ENCODE peak calls at places on chromosomes 5 and 9, in eight cellular contexts. E is psoas muscle; G is HCT116; Y is cardiac muscle cell; I is transverse colon; W is CD8-positive, alpha-beta T cell; Z is RWPE1; D is MM.1S. Q is an unnamed sample.

GRCh38 chr5:94505327-94506080 is 112.9 kb downstream of the KIAA0825 start:
- DNase-seq in E (no peak), G (no peak), Y (no peak), I (no peak), W (no peak), Z (no peak), D (no peak), Q (no peak)

GRCh38 chr5:180441577-180441976 is 52.6 kb upstream of the CNOT6 start:
- DNase-seq in E (peak), G (no peak), Y (no peak), I (no peak), W (no peak), Z (peak), D (no peak), Q (peak)

GRCh38 chr5:112799661-112800060 is 61.4 kb upstream of the SRP19 start:
- DNase-seq in E (no peak), G (no peak), Y (no peak), I (no peak), W (no peak), Z (no peak), D (no peak), Q (no peak)

GRCh38 chr5:35183243-35183955 is 46.9 kb downstream of the PRLR start:
- DNase-seq in E (no peak), G (peak), Y (peak), I (peak), W (no peak), Z (peak), D (peak), Q (no peak)

GRCh38 chr9:92590386-92590785 is 54.6 kb upstream of the ECM2 start:
- DNase-seq in E (peak), G (no peak), Y (no peak), I (peak), W (no peak), Z (no peak), D (no peak), Q (no peak)

GRCh38 chr5:159091596-159091995 is 8.1 kb downstream of the EBF1 start:
- DNase-seq in E (no peak), G (no peak), Y (no peak), I (no peak), W (no peak), Z (no peak), D (no peak), Q (no peak)

GRCh38 chr5:141822134-141822533 is 56.1 kb downstream of the PCDH1 start:
- DNase-seq in E (peak), G (no peak), Y (no peak), I (no peak), W (no peak), Z (peak), D (no peak), Q (no peak)

GRCh38 chr5:113237893-113238292 is 196.9 kb downstream of the TSSK1B start:
- DNase-seq in E (no peak), G (no peak), Y (peak), I (no peak), W (no peak), Z (no peak), D (no peak), Q (no peak)

GRCh38 chr5:122180863-122181519 is 51.6 kb downstream of the ZNF474 start:
- DNase-seq in E (no peak), G (no peak), Y (no peak), I (no peak), W (no peak), Z (peak), D (no peak), Q (no peak)

GRCh38 chr5:39211773-39212172 is 7.6 kb downstream of the FYB1 start:
- DNase-seq in E (no peak), G (no peak), Y (no peak), I (no peak), W (no peak), Z (no peak), D (no peak), Q (no peak)

GRCh38 chr9:15505927-15506326 is 4.8 kb downstream of the PSIP1 start:
- DNase-seq in E (no peak), G (no peak), Y (no peak), I (no peak), W (no peak), Z (no peak), D (no peak), Q (no peak)

GRCh38 chr9:12882430-12882829 is 107.6 kb downstream of the LURAP1L start:
- DNase-seq in E (no peak), G (no peak), Y (no peak), I (no peak), W (no peak), Z (no peak), D (no peak), Q (no peak)

GRCh38 chr5:1723957-1724821 is 75.4 kb downstream of the MRPL36 start:
- DNase-seq in E (no peak), G (no peak), Y (no peak), I (no peak), W (no peak), Z (no peak), D (no peak), Q (no peak)

GRCh38 chr5:93579561-93580386 is 1.2 kb downstream of the NR2F1-AS1 start:
- DNase-seq in E (peak), G (no peak), Y (no peak), I (no peak), W (no peak), Z (peak), D (no peak), Q (peak)

GRCh38 chr9:96553070-96553469 is 66.6 kb downstream of the CDC14B start:
- DNase-seq in E (no peak), G (no peak), Y (no peak), I (no peak), W (no peak), Z (peak), D (no peak), Q (no peak)

GRCh38 chr9:33972698-33973097 is 76.0 kb downstream of the UBAP2 start:
- DNase-seq in E (no peak), G (no peak), Y (no peak), I (no peak), W (no peak), Z (no peak), D (no peak), Q (no peak)

GRCh38 chr9:5800969-5801738 is 31.8 kb downstream of the ERMP1 start:
- DNase-seq in E (no peak), G (no peak), Y (no peak), I (no peak), W (no peak), Z (no peak), D (peak), Q (no peak)

GRCh38 chr9:99824378-99825157 is 2.9 kb downstream of the NR4A3 start:
- DNase-seq in E (no peak), G (no peak), Y (peak), I (peak), W (peak), Z (peak), D (peak), Q (peak)

GRCh38 chr9:34554211-34555001 is 31.6 kb upstream of the ENHO start:
- DNase-seq in E (no peak), G (no peak), Y (no peak), I (no peak), W (no peak), Z (no peak), D (no peak), Q (peak)

GRCh38 chr9:20623021-20623747 is 885 bp upstream of the MLLT3 start:
- DNase-seq in E (peak), G (no peak), Y (peak), I (peak), W (peak), Z (peak), D (peak), Q (peak)

GRCh38 chr5:135217669-135218485 is 181.2 kb downstream of the MACROH2A1 start:
- DNase-seq in E (no peak), G (no peak), Y (no peak), I (no peak), W (no peak), Z (no peak), D (no peak), Q (no peak)

GRCh38 chr9:133137451-133138231 is 16.6 kb upstream of the RALGDS start:
- DNase-seq in E (peak), G (no peak), Y (no peak), I (no peak), W (no peak), Z (no peak), D (no peak), Q (no peak)

GRCh38 chr5:175872287-175873089 is 1.1 kb downstream of the CPLX2 start:
- DNase-seq in E (no peak), G (no peak), Y (no peak), I (no peak), W (no peak), Z (no peak), D (no peak), Q (no peak)

GRCh38 chr9:124551472-124552339 is 44.5 kb upstream of the NR5A1 start:
- DNase-seq in E (no peak), G (peak), Y (peak), I (peak), W (no peak), Z (peak), D (peak), Q (no peak)

GRCh38 chr9:111645806-111646205 is 14.7 kb downstream of the DNAJC25 start:
- DNase-seq in E (no peak), G (no peak), Y (no peak), I (peak), W (no peak), Z (no peak), D (no peak), Q (no peak)

GRCh38 chr5:77636423-77637169 is 1.9 kb downstream of the OTP start:
- DNase-seq in E (no peak), G (no peak), Y (no peak), I (no peak), W (no peak), Z (no peak), D (no peak), Q (peak)

GRCh38 chr9:107727113-107727780 is 237.7 kb upstream of the KLF4 start:
- DNase-seq in E (no peak), G (no peak), Y (no peak), I (no peak), W (no peak), Z (no peak), D (no peak), Q (no peak)

GRCh38 chr5:61167382-61167781 is 5.1 kb upstream of the SMIM15 start:
- DNase-seq in E (no peak), G (no peak), Y (no peak), I (peak), W (no peak), Z (peak), D (peak), Q (no peak)

GRCh38 chr9:114529285-114529684 is 24.0 kb upstream of the WHRN start:
- DNase-seq in E (no peak), G (no peak), Y (no peak), I (no peak), W (no peak), Z (no peak), D (no peak), Q (no peak)
- H3K27ac ChIP-seq in E (no peak), G (no peak), Y (no peak), I (no peak), W (no peak), Z (no peak), D (no peak), Q (no peak)

GRCh38 chr5:177444106-177445051 is 2.2 kb upstream of the PRR7 start:
- DNase-seq in E (no peak), G (no peak), Y (no peak), I (no peak), W (no peak), Z (no peak), D (peak), Q (no peak)

GRCh38 chr5:177443144-177443983 is 3.2 kb upstream of the PRR7 start:
- DNase-seq in E (no peak), G (no peak), Y (no peak), I (no peak), W (no peak), Z (no peak), D (no peak), Q (peak)

GRCh38 chr5:177447066-177447610 is 524 bp downstream of the PRR7 start:
- DNase-seq in E (no peak), G (no peak), Y (peak), I (peak), W (peak), Z (peak), D (peak), Q (no peak)

GRCh38 chr5:177446184-177447065 is at the start of gene PRR7:
- DNase-seq in E (peak), G (no peak), Y (peak), I (peak), W (peak), Z (peak), D (peak), Q (no peak)

DNA sequence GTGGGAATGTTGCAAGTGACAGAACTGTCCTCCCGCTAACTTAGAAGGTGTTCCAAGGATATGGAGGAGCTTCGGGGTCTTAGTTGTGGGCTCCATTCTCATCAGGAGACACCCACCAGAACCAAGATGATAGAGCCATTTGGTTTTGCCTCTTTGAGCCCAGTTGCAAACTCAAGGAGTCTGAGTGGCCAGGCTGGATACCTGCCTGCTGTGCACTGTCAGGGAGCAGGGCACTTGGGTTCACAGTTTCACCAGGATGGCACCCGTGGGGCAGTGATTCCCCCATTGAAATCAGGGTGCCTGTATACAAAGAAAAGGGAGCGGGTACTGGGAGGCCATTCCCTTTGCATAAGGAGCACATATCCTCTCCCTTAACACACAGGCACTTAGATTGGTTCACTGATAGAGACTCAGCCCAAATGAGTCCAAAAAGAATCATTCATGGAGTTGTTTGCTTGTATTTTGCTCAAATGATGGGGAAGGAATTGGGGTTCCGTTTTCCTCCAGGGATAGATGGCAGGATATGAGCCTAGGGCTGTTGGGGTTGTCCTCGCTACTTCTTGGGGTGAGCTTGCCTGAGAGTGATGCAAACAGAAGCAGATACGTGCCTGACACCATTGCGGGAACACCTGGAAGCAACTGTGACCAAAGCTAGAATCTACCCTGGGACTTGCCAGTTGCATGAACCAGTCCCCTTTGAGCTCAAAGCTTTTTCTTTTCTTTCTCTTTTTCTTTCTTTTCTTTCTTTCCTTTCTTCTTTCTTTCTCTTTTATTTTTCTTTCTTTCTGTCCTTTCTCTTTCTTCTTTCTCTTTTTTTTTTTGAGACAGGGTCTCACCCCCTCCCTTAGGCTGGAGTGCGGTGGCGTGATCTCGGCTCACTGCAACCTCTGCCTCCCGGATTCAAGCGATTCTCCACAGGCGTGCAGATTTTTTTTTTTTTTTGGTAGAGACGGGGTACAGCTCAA is 1.3 kb upstream of the PRR7 start:
- DNase-seq in E (no peak), G (no peak), Y (no peak), I (no peak), W (no peak), Z (no peak), D (peak), Q (no peak)
- H3K27ac ChIP-seq in E (no peak), G (peak), Y (no peak), I (no peak), W (peak), Z (peak), D (peak), Q (peak)

DNA sequence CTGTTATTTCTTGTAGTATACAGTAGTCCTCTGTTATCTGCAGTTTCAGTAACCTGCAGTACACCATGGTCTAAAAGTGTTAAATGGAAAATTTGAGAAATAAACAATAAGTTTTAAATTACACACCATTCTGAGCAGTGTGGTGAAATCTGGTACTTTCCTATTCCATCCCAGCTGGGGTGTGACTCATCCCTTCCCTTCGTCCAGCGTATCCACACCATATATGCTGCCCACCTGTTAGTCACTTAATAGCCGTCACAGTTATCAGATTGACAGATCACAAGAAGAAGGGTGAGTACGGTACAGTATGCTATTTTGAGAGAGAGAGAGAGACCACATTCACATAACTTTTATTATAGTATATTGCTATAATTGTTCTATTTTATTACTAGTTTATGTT is 28.9 kb downstream of the FAM151B start:
- DNase-seq in E (no peak), G (peak), Y (no peak), I (no peak), W (no peak), Z (peak), D (no peak), Q (no peak)
- H3K27ac ChIP-seq in E (no peak), G (no peak), Y (no peak), I (no peak), W (no peak), Z (no peak), D (no peak), Q (no peak)

GRCh38 chr5:52043543-52043942 is 660.3 kb downstream of the ISL1 start:
- DNase-seq in E (no peak), G (no peak), Y (no peak), I (no peak), W (no peak), Z (no peak), D (peak), Q (no peak)
- H3K27ac ChIP-seq in E (no peak), G (no peak), Y (no peak), I (no peak), W (no peak), Z (no peak), D (peak), Q (no peak)

GRCh38 chr5:137621306-137621705 is 114.6 kb downstream of the KLHL3 start:
- DNase-seq in E (no peak), G (no peak), Y (no peak), I (no peak), W (no peak), Z (no peak), D (no peak), Q (no peak)

GRCh38 chr5:137621861-137622823 is 113.7 kb downstream of the KLHL3 start:
- DNase-seq in E (peak), G (no peak), Y (no peak), I (no peak), W (no peak), Z (peak), D (no peak), Q (no peak)

GRCh38 chr5:137617806-137618205 is 118.1 kb downstream of the KLHL3 start:
- DNase-seq in E (no peak), G (no peak), Y (no peak), I (no peak), W (no peak), Z (no peak), D (no peak), Q (no peak)

GRCh38 chr5:137618476-137618875 is 117.4 kb downstream of the KLHL3 start:
- DNase-seq in E (no peak), G (no peak), Y (no peak), I (no peak), W (no peak), Z (no peak), D (no peak), Q (no peak)

DNA sequence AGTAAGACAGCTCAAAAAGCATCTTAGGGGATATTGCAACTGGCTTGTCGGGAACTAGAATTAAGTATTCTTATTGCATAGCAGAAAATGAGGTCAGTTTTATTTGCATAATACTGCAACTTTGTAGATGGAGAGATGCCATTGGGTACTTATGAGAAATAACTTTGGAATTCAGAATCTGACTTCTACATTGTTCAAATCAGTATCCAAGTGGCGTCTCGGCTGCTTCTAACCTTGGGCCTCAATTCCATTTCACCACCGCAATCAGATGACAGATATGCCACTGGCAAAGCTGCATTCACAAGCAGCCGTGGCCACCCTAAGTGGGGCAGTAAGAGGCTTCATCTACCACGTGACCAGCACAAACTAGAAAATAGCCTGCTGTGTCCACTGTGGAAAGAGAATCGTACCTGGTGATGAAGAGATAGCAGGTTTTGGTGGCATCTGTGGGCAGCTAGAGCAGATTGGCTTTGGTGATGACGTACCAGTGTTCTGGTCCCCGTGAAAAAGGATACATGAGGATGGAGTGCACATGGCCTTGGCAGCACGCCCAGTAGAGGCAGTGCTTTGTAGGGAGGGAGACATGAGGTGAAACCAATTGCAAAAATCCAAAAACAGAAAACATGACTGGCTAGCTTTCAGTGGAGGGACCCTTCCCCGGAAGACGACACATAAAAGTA is 116.6 kb downstream of the KLHL3 start:
- DNase-seq in E (peak), G (no peak), Y (no peak), I (no peak), W (no peak), Z (peak), D (no peak), Q (peak)
- H3K27ac ChIP-seq in E (no peak), G (no peak), Y (no peak), I (no peak), W (no peak), Z (no peak), D (no peak), Q (peak)

GRCh38 chr5:25975881-25976280 is 1062.5 kb downstream of the CDH9 start:
- DNase-seq in E (no peak), G (no peak), Y (no peak), I (no peak), W (no peak), Z (no peak), D (no peak), Q (no peak)
- H3K27ac ChIP-seq in E (no peak), G (no peak), Y (no peak), I (no peak), W (no peak), Z (no peak), D (no peak), Q (no peak)

GRCh38 chr5:140112685-140113179 is 1.2 kb upstream of the PURA start:
- DNase-seq in E (no peak), G (no peak), Y (no peak), I (no peak), W (no peak), Z (peak), D (no peak), Q (no peak)
- H3K27ac ChIP-seq in E (peak), G (no peak), Y (no peak), I (peak), W (no peak), Z (peak), D (no peak), Q (peak)